ENCODE peak calls at places on chromosomes 6 and 20, in four cellular contexts. E, I, H and L are unnamed samples.

GRCh38 chr20:3603108-3603507 is 60.1 kb downstream of the GFRA4 start:
- DNase-seq in E (no peak), I (no peak), H (no peak), L (no peak)

GRCh38 chr20:16898433-16898832 is 150.3 kb downstream of the OTOR start:
- DNase-seq in E (no peak), I (no peak), H (no peak), L (no peak)

GRCh38 chr6:26097268-26097875 is 10.1 kb downstream of the HFE start:
- DNase-seq in E (peak; percentile 51), I (no peak), H (peak; percentile 74), L (no peak)

GRCh38 chr6:136466789-136467585 is 83.2 kb downstream of the MAP7 start:
- DNase-seq in E (no peak), I (no peak), H (peak; percentile 22), L (no peak)

GRCh38 chr6:166551797-166552495 is 34.5 kb downstream of the RAMACL start:
- DNase-seq in E (no peak), I (no peak), H (no peak), L (no peak)

GRCh38 chr6:78605909-78606446 is 261.4 kb upstream of the IRAK1BP1 start:
- DNase-seq in E (no peak), I (peak; percentile 55), H (no peak), L (no peak)

GRCh38 chr20:8043687-8044278 is 24.2 kb upstream of the TMX4 start:
- DNase-seq in E (peak; percentile 26), I (no peak), H (peak; percentile 88), L (no peak)

GRCh38 chr20:64065973-64066341 is 3.0 kb downstream of the TCEA2 start:
- DNase-seq in E (peak; percentile 51), I (no peak), H (no peak), L (no peak)

GRCh38 chr6:1633366-1634021 is 23.8 kb downstream of the FOXC1 start:
- DNase-seq in E (no peak), I (no peak), H (no peak), L (no peak)

GRCh38 chr6:45495404-45496084 is 117.8 kb upstream of the SUPT3H start:
- DNase-seq in E (peak; percentile 23), I (no peak), H (no peak), L (no peak)

GRCh38 chr20:36575066-36575743 is 1.8 kb downstream of the TGIF2 start:
- DNase-seq in E (no peak), I (peak; percentile 64), H (peak; percentile 96), L (peak; percentile 45)

GRCh38 chr6:129659590-129660345 is 50.2 kb downstream of the ARHGAP18 start:
- DNase-seq in E (no peak), I (no peak), H (no peak), L (no peak)

GRCh38 chr20:63128367-63128766 is 87.6 kb downstream of the YTHDF1 start:
- DNase-seq in E (no peak), I (peak; percentile 18), H (no peak), L (peak; percentile 4)

GRCh38 chr6:117958536-117958935 is 51.5 kb downstream of the SLC35F1 start:
- DNase-seq in E (no peak), I (no peak), H (no peak), L (no peak)

GRCh38 chr6:110392727-110393126 is 22.6 kb downstream of the DDO start:
- DNase-seq in E (no peak), I (no peak), H (no peak), L (no peak)

GRCh38 chr20:49149281-49150045 is 38.7 kb downstream of the STAU1 start:
- DNase-seq in E (no peak), I (no peak), H (no peak), L (no peak)

GRCh38 chr6:21935561-21936028 is 342.0 kb downstream of the SOX4 start:
- DNase-seq in E (no peak), I (no peak), H (peak; percentile 61), L (no peak)

GRCh38 chr20:38864662-38865061 is 59.2 kb downstream of the PPP1R16B start:
- DNase-seq in E (no peak), I (no peak), H (no peak), L (no peak)

GRCh38 chr6:37456816-37457560 is 24.0 kb downstream of the CMTR1 start:
- DNase-seq in E (no peak), I (peak; percentile 66), H (no peak), L (no peak)

GRCh38 chr6:27752038-27752885 is 159.9 kb downstream of the OR2B2 start:
- DNase-seq in E (peak; percentile 28), I (peak; percentile 56), H (peak; percentile 78), L (no peak)

GRCh38 chr6:101705866-101706265 is 312.4 kb downstream of the GRIK2 start:
- DNase-seq in E (no peak), I (no peak), H (no peak), L (no peak)